ENCODE peak calls at places on chromosomes 2 and 18, in six cellular contexts. Z, P, O, Q, Y and V are unnamed samples.
A peak's percentile ranks its signal among the peaks of the same experiment; 100 is the strongest.

GRCh38 chr18:63099848-63100625 is 219.5 kb downstream of the BCL2 start:
- DNase-seq in Y (no peak), O (no peak), P (peak; percentile 66), Q (no peak), Z (peak; percentile 75), V (peak; percentile 77)

GRCh38 chr2:121260370-121261154 is 24.4 kb downstream of the TFCP2L1 start:
- DNase-seq in Q (no peak), P (no peak), Y (no peak), Z (no peak), O (no peak), V (peak; percentile 53)

GRCh38 chr2:176827269-176827668 is 385.3 kb upstream of the HNRNPA3 start:
- DNase-seq in Z (no peak), P (no peak), Q (no peak), Y (no peak), O (no peak), V (no peak)

GRCh38 chr2:239169311-239170048 is 231.3 kb downstream of the HDAC4 start:
- DNase-seq in Q (no peak), Y (no peak), O (no peak), Z (no peak), P (no peak), V (peak; percentile 16)

GRCh38 chr2:96393989-96394761 is 58.6 kb downstream of the NCAPH start:
- DNase-seq in Y (no peak), P (no peak), O (no peak), Q (no peak), Z (no peak), V (no peak)

GRCh38 chr18:22250591-22250996 is 81.2 kb downstream of the GATA6 start:
- DNase-seq in Q (peak; percentile 92), Y (no peak), Z (no peak), O (no peak), P (no peak), V (peak; percentile 74)

GRCh38 chr2:11073251-11073650 is 82.0 kb upstream of the SLC66A3 start:
- DNase-seq in Z (peak; percentile 14), Q (peak; percentile 46), P (no peak), Y (no peak), O (no peak), V (peak; percentile 64)

GRCh38 chr2:181552808-181553207 is 95.6 kb downstream of the ITGA4 start:
- DNase-seq in P (no peak), O (no peak), Y (no peak), Q (peak; percentile 95), Z (peak; percentile 20), V (no peak)

GRCh38 chr2:182064024-182064880 is 78.6 kb downstream of the PPP1R1C start:
- DNase-seq in O (no peak), Z (no peak), P (peak; percentile 22), Y (no peak), Q (no peak), V (peak; percentile 30)

GRCh38 chr18:46419391-46420141 is 237.5 kb downstream of the LOXHD1 start:
- DNase-seq in Q (no peak), Z (no peak), O (no peak), P (no peak), Y (no peak), V (no peak)

GRCh38 chr2:182186132-182186735 is 200.6 kb downstream of the PPP1R1C start:
- DNase-seq in Z (peak; percentile 91), O (no peak), P (no peak), Y (no peak), Q (peak; percentile 86), V (no peak)

GRCh38 chr2:121471571-121472464 is 58.9 kb upstream of the RNU4ATAC start:
- DNase-seq in Q (no peak), P (no peak), Y (no peak), Z (peak; percentile 72), O (no peak), V (no peak)

GRCh38 chr2:45184606-45185005 is 175.4 kb upstream of the SIX2 start:
- DNase-seq in Y (no peak), P (no peak), O (no peak), Q (peak; percentile 95), Z (peak; percentile 54), V (no peak)

GRCh38 chr2:163405298-163405697 is 330.5 kb downstream of the FIGN start:
- DNase-seq in Z (no peak), Y (no peak), O (no peak), P (no peak), Q (no peak), V (no peak)

GRCh38 chr2:189393440-189394111 is 47.7 kb upstream of the WDR75 start:
- DNase-seq in P (no peak), Y (no peak), Z (peak; percentile 72), O (no peak), Q (peak; percentile 94), V (peak; percentile 9)

GRCh38 chr2:37984589-37984988 is 59.5 kb downstream of the RMDN2 start:
- DNase-seq in P (no peak), Q (peak; percentile 41), Z (no peak), O (no peak), Y (no peak), V (no peak)

GRCh38 chr2:58757971-58758370 is 516.8 kb upstream of the FANCL start:
- DNase-seq in Q (no peak), Y (no peak), O (no peak), P (no peak), Z (no peak), V (no peak)

GRCh38 chr2:38750011-38750792 is 959 bp downstream of the SRSF7 start:
- DNase-seq in P (peak; percentile 65), Z (peak; percentile 50), O (peak; percentile 46), Y (no peak), Q (peak; percentile 43), V (peak; percentile 67)

GRCh38 chr2:217964255-217964654 is 38.5 kb downstream of the TNS1 start:
- DNase-seq in Y (no peak), Z (no peak), O (no peak), Q (no peak), P (no peak), V (no peak)

GRCh38 chr2:157404363-157404762 is 39.5 kb downstream of the CYTIP start:
- DNase-seq in P (no peak), Z (peak; percentile 18), O (peak; percentile 63), Q (peak; percentile 46), Y (no peak), V (no peak)

GRCh38 chr2:64374686-64375085 is 79.3 kb upstream of the LGALSL start:
- DNase-seq in Q (peak; percentile 30), O (no peak), P (peak; percentile 16), Y (no peak), Z (no peak), V (no peak)

GRCh38 chr2:240988146-240988545 is 10.3 kb upstream of the SNED1 start:
- DNase-seq in O (no peak), Y (no peak), P (no peak), Z (no peak), Q (no peak), V (peak; percentile 19)

GRCh38 chr2:41782306-41783158 is 265.3 kb upstream of the PKDCC start:
- DNase-seq in Z (peak; percentile 75), Y (peak; percentile 7), P (no peak), O (peak; percentile 4), Q (peak; percentile 69), V (no peak)

GRCh38 chr2:229815342-229815741 is 101.0 kb upstream of the DNER start:
- DNase-seq in P (no peak), Z (peak; percentile 55), O (no peak), Q (peak; percentile 35), Y (no peak), V (no peak)

GRCh38 chr18:34483198-34483597 is 226.9 kb upstream of the DTNA start:
- DNase-seq in P (no peak), Q (no peak), Z (no peak), O (no peak), Y (no peak), V (no peak)

GRCh38 chr2:21939961-21940360 is 816.2 kb downstream of the TDRD15 start:
- DNase-seq in Z (no peak), O (no peak), Q (no peak), P (no peak), Y (no peak), V (no peak)

GRCh38 chr2:223943561-223944008 is 1.6 kb downstream of the WDFY1 start:
- DNase-seq in Q (peak; percentile 78), P (no peak), O (no peak), Z (peak; percentile 24), Y (peak; percentile 28), V (peak; percentile 66)

GRCh38 chr2:231710751-231711676 is 2.7 kb downstream of the PTMA start:
- DNase-seq in O (no peak), Z (peak; percentile 50), Y (no peak), P (peak; percentile 41), Q (no peak), V (peak; percentile 52)

GRCh38 chr2:113390133-113390849 is 47.2 kb upstream of the ZNG1B start:
- DNase-seq in P (no peak), Y (no peak), Z (peak; percentile 94), O (peak; percentile 46), Q (peak; percentile 87), V (no peak)

GRCh38 chr2:239952251-239952650 is 72.9 kb downstream of the NDUFA10 start:
- DNase-seq in O (no peak), Y (no peak), Z (no peak), Q (no peak), P (no peak), V (no peak)

GRCh38 chr2:174840436-174840835 is 76.2 kb upstream of the CHRNA1 start:
- DNase-seq in Z (no peak), O (no peak), P (no peak), Q (no peak), Y (no peak), V (no peak)

GRCh38 chr2:30744823-30745222 is 62.4 kb downstream of the CAPN13 start:
- DNase-seq in O (no peak), Q (no peak), P (no peak), Y (no peak), Z (no peak), V (peak; percentile 6)

GRCh38 chr2:26471766-26472706 is 5.9 kb downstream of the OTOF start:
- DNase-seq in Q (no peak), P (no peak), O (no peak), Y (no peak), Z (peak; percentile 26), V (no peak)

GRCh38 chr2:152062130-152063091 is 36.4 kb downstream of the CACNB4 start:
- DNase-seq in Y (peak; percentile 61), Z (peak; percentile 40), O (no peak), P (no peak), Q (no peak), V (no peak)

GRCh38 chr2:147789720-147790119 is 55.1 kb upstream of the ACVR2A start:
- DNase-seq in Y (no peak), O (no peak), P (no peak), Z (no peak), Q (peak; percentile 70), V (no peak)

GRCh38 chr2:17058772-17059402 is 393.3 kb upstream of the CYRIA start:
- DNase-seq in P (no peak), O (no peak), Q (no peak), Y (no peak), Z (peak; percentile 42), V (no peak)